ENCODE peak calls at places on chromosome 18, in four cellular contexts. One of them, this sample, is unnamed.

GRCh38 chr18:7329036-7329435 is 98.1 kb downstream of the LRRC30 start:
- DNase-seq in H1: no peak
- DNase-seq in K562: no peak
- DNase-seq in SK-N-SH: no peak
- DNase-seq in this sample: no peak

GRCh38 chr18:63823516-63824219 is 48.5 kb downstream of the SERPINB7 start:
- DNase-seq in H1: no peak
- DNase-seq in K562: peak; percentile 7
- DNase-seq in SK-N-SH: peak; percentile 14
- DNase-seq in this sample: no peak

GRCh38 chr18:48326901-48327675 is 82.1 kb downstream of the ZBTB7C start:
- DNase-seq in H1: no peak
- DNase-seq in K562: no peak
- DNase-seq in SK-N-SH: no peak
- DNase-seq in this sample: no peak

GRCh38 chr18:49237031-49237430 is 223.4 kb downstream of the DYM start:
- DNase-seq in H1: no peak
- DNase-seq in K562: no peak
- DNase-seq in SK-N-SH: no peak
- DNase-seq in this sample: no peak

GRCh38 chr18:68742206-68742605 is 27.3 kb upstream of the TMX3 start:
- DNase-seq in H1: no peak
- DNase-seq in K562: no peak
- DNase-seq in SK-N-SH: no peak
- DNase-seq in this sample: no peak

GRCh38 chr18:12361770-12362378 is 15.2 kb downstream of the AFG3L2 start:
- DNase-seq in H1: no peak
- DNase-seq in K562: no peak
- DNase-seq in SK-N-SH: peak; percentile 71
- DNase-seq in this sample: no peak

GRCh38 chr18:51724790-51725721 is 527.6 kb upstream of the MEX3C start:
- DNase-seq in H1: no peak
- DNase-seq in K562: no peak
- DNase-seq in SK-N-SH: no peak
- DNase-seq in this sample: peak; percentile 85

GRCh38 chr18:8615397-8616025 is 6.3 kb downstream of the RAB12 start:
- DNase-seq in H1: no peak
- DNase-seq in K562: peak; percentile 51
- DNase-seq in SK-N-SH: peak; percentile 69
- DNase-seq in this sample: no peak

GRCh38 chr18:74288730-74289129 is 3.0 kb downstream of the CYB5A start:
- DNase-seq in H1: no peak
- DNase-seq in K562: no peak
- DNase-seq in SK-N-SH: no peak
- DNase-seq in this sample: no peak

GRCh38 chr18:23495723-23496440 is 7.4 kb upstream of the RMC1 start:
- DNase-seq in H1: no peak
- DNase-seq in K562: no peak
- DNase-seq in SK-N-SH: no peak
- DNase-seq in this sample: no peak

GRCh38 chr18:56747857-56748256 is 96.7 kb downstream of the WDR7 start:
- DNase-seq in H1: no peak
- DNase-seq in K562: no peak
- DNase-seq in SK-N-SH: no peak
- DNase-seq in this sample: no peak

GRCh38 chr18:421236-422155 is 79.0 kb downstream of the COLEC12 start:
- DNase-seq in H1: no peak
- DNase-seq in K562: no peak
- DNase-seq in SK-N-SH: no peak
- DNase-seq in this sample: no peak

GRCh38 chr18:50097702-50098101 is 97.2 kb downstream of the MYO5B start:
- DNase-seq in H1: no peak
- DNase-seq in K562: no peak
- DNase-seq in SK-N-SH: no peak
- DNase-seq in this sample: no peak

GRCh38 chr18:58769321-58769720 is 95.4 kb upstream of the ZNF532 start:
- DNase-seq in H1: no peak
- DNase-seq in K562: no peak
- DNase-seq in SK-N-SH: no peak
- DNase-seq in this sample: no peak

GRCh38 chr18:58762781-58763171 is 91.5 kb downstream of the MALT1 start:
- DNase-seq in H1: no peak
- DNase-seq in K562: no peak
- DNase-seq in SK-N-SH: no peak
- DNase-seq in this sample: no peak

GRCh38 chr18:58761970-58762780 is 90.9 kb downstream of the MALT1 start:
- DNase-seq in H1: no peak
- DNase-seq in K562: no peak
- DNase-seq in SK-N-SH: no peak
- DNase-seq in this sample: no peak

GRCh38 chr18:58768293-58768974 is 96.2 kb upstream of the ZNF532 start:
- DNase-seq in H1: peak; percentile 47
- DNase-seq in K562: peak; percentile 50
- DNase-seq in SK-N-SH: peak; percentile 94
- DNase-seq in this sample: no peak

GRCh38 chr18:58766164-58766563 is 94.9 kb downstream of the MALT1 start:
- DNase-seq in H1: no peak
- DNase-seq in K562: no peak
- DNase-seq in SK-N-SH: no peak
- DNase-seq in this sample: no peak
- TF ChIP-seq NRF1 in H1: no peak
- TF ChIP-seq NRF1 in K562: no peak
- TF ChIP-seq NRF1 in SK-N-SH: no peak
- TF ChIP-seq NRF1 in this sample: no peak

DNA sequence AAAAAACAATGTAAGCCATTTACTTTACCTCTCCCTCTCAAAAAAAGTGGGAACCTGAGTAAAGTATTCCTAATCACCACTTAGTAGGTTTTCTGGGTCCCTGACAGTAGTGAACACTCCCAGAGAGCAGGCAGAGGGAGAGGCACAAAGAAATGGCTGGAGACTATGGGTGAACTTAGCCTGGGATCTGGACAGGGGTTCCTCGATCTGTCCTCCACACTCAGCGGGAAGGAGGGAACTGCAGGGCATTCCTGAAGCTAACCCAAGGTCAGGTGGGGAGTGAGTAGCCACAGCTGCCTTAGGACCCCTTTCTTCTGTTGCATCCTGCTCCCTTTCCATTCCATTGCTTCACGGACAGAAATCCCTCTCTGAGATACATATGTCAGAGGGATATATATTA is 155.3 kb downstream of the TPGS2 start:
- DNase-seq in H1: no peak
- DNase-seq in K562: no peak
- DNase-seq in SK-N-SH: no peak
- DNase-seq in this sample: no peak
- TF ChIP-seq NRF1 in H1: no peak
- TF ChIP-seq NRF1 in K562: no peak
- TF ChIP-seq NRF1 in SK-N-SH: no peak
- TF ChIP-seq NRF1 in this sample: no peak

DNA sequence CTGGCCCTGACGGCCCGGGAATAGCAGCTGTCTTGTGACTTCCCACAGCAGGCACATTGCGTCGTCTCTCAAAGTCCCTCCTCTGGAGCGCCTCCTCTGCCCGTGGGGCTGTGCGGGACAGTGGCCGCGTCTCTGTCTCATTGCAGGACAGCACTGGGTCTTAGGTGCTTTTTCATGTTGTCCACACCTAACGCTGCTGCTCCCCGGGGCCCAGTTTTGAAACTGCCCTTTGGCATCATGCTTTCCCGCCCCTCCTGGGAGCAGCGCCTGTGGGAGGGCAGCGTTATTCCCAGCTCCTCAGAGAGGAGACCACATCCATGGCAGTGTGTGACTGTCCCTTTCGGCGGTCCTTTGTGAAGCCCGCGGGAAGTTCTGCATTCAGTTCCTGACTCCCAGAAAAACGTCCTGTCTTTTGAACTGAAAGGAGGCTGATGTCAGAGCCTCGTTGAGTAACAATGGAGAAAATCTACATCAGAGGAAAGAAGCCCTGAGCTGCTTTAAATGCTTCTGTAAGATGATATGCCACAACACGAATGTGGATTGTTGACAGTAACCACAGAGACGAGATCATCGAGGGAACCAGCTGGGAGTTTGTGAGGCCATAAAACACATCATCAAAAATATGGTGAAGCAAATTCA is 226.0 kb downstream of the FAM210A start:
- DNase-seq in H1: peak; percentile 59
- DNase-seq in K562: no peak
- DNase-seq in SK-N-SH: no peak
- DNase-seq in this sample: no peak
- TF ChIP-seq NRF1 in H1: no peak
- TF ChIP-seq NRF1 in K562: no peak
- TF ChIP-seq NRF1 in SK-N-SH: no peak
- TF ChIP-seq NRF1 in this sample: no peak

GRCh38 chr18:27413495-27414401 is 228.6 kb upstream of the CHST9 start:
- DNase-seq in H1: no peak
- DNase-seq in K562: no peak
- DNase-seq in SK-N-SH: no peak
- DNase-seq in this sample: no peak
- TF ChIP-seq NRF1 in H1: no peak
- TF ChIP-seq NRF1 in K562: no peak
- TF ChIP-seq NRF1 in SK-N-SH: no peak
- TF ChIP-seq NRF1 in this sample: no peak

GRCh38 chr18:3596324-3597158 is 146.6 kb downstream of the TGIF1 start:
- DNase-seq in H1: no peak
- DNase-seq in K562: peak; percentile 82
- DNase-seq in SK-N-SH: peak; percentile 69
- DNase-seq in this sample: no peak
- TF ChIP-seq NRF1 in H1: no peak
- TF ChIP-seq NRF1 in K562: no peak
- TF ChIP-seq NRF1 in SK-N-SH: no peak
- TF ChIP-seq NRF1 in this sample: no peak

This sample was measured in GM12878.